ENCODE peak calls at places on chromosome 1, in eight cellular contexts. One of them, this sample, is unnamed.

GRCh38 chr1:173353346-173353745 is 123.8 kb upstream of the PRDX6 start:
- DNase-seq in T-helper 2 cell treated with Interferon-gamma antibody and Interleukin-4, amounts not matched to agents 5 μg/mL and 100 μg/mL, for 36 hours: no peak
- DNase-seq in occipital lobe: no peak
- DNase-seq in T-helper 17 cell: no peak
- DNase-seq in GM13976: no peak
- DNase-seq in foreskin keratinocyte: no peak
- DNase-seq in heart left ventricle: no peak
- DNase-seq in GM12865: no peak
- DNase-seq in this sample: no peak

GRCh38 chr1:211695135-211695816 is 19.9 kb upstream of the NEK2 start:
- DNase-seq in T-helper 2 cell treated with Interferon-gamma antibody and Interleukin-4, amounts not matched to agents 5 μg/mL and 100 μg/mL, for 36 hours: peak
- DNase-seq in occipital lobe: no peak
- DNase-seq in T-helper 17 cell: no peak
- DNase-seq in GM13976: peak
- DNase-seq in foreskin keratinocyte: no peak
- DNase-seq in heart left ventricle: no peak
- DNase-seq in GM12865: peak
- DNase-seq in this sample: no peak

GRCh38 chr1:155481761-155482160 is 80.8 kb downstream of the ASH1L start:
- DNase-seq in T-helper 2 cell treated with Interferon-gamma antibody and Interleukin-4, amounts not matched to agents 5 μg/mL and 100 μg/mL, for 36 hours: no peak
- DNase-seq in occipital lobe: no peak
- DNase-seq in T-helper 17 cell: no peak
- DNase-seq in GM13976: no peak
- DNase-seq in foreskin keratinocyte: no peak
- DNase-seq in heart left ventricle: no peak
- DNase-seq in GM12865: no peak
- DNase-seq in this sample: no peak

GRCh38 chr1:26291939-26292338 is 12.1 kb downstream of the SH3BGRL3 start:
- DNase-seq in T-helper 2 cell treated with Interferon-gamma antibody and Interleukin-4, amounts not matched to agents 5 μg/mL and 100 μg/mL, for 36 hours: no peak
- DNase-seq in occipital lobe: no peak
- DNase-seq in T-helper 17 cell: no peak
- DNase-seq in GM13976: no peak
- DNase-seq in foreskin keratinocyte: no peak
- DNase-seq in heart left ventricle: no peak
- DNase-seq in GM12865: no peak
- DNase-seq in this sample: no peak

GRCh38 chr1:113101588-113101987 is 28.6 kb downstream of the LRIG2 start:
- DNase-seq in T-helper 2 cell treated with Interferon-gamma antibody and Interleukin-4, amounts not matched to agents 5 μg/mL and 100 μg/mL, for 36 hours: no peak
- DNase-seq in occipital lobe: no peak
- DNase-seq in T-helper 17 cell: no peak
- DNase-seq in GM13976: no peak
- DNase-seq in foreskin keratinocyte: peak
- DNase-seq in heart left ventricle: no peak
- DNase-seq in GM12865: no peak
- DNase-seq in this sample: no peak

GRCh38 chr1:193433599-193433998 is 247.2 kb upstream of the B3GALT2 start:
- DNase-seq in T-helper 2 cell treated with Interferon-gamma antibody and Interleukin-4, amounts not matched to agents 5 μg/mL and 100 μg/mL, for 36 hours: no peak
- DNase-seq in occipital lobe: no peak
- DNase-seq in T-helper 17 cell: no peak
- DNase-seq in GM13976: no peak
- DNase-seq in foreskin keratinocyte: no peak
- DNase-seq in heart left ventricle: no peak
- DNase-seq in GM12865: no peak
- DNase-seq in this sample: no peak

GRCh38 chr1:214511639-214511998 is 39.8 kb downstream of the PTPN14 start:
- DNase-seq in T-helper 2 cell treated with Interferon-gamma antibody and Interleukin-4, amounts not matched to agents 5 μg/mL and 100 μg/mL, for 36 hours: no peak
- DNase-seq in occipital lobe: no peak
- DNase-seq in T-helper 17 cell: no peak
- DNase-seq in GM13976: no peak
- DNase-seq in foreskin keratinocyte: no peak
- DNase-seq in heart left ventricle: no peak
- DNase-seq in GM12865: no peak
- DNase-seq in this sample: no peak

GRCh38 chr1:241639653-241640148 is 468 bp downstream of the CHML start:
- DNase-seq in T-helper 2 cell treated with Interferon-gamma antibody and Interleukin-4, amounts not matched to agents 5 μg/mL and 100 μg/mL, for 36 hours: peak
- DNase-seq in occipital lobe: peak
- DNase-seq in T-helper 17 cell: no peak
- DNase-seq in GM13976: no peak
- DNase-seq in foreskin keratinocyte: peak
- DNase-seq in heart left ventricle: peak
- DNase-seq in GM12865: peak
- DNase-seq in this sample: peak

GRCh38 chr1:36134805-36135339 is 9.8 kb upstream of the COL8A2 start:
- DNase-seq in T-helper 2 cell treated with Interferon-gamma antibody and Interleukin-4, amounts not matched to agents 5 μg/mL and 100 μg/mL, for 36 hours: no peak
- DNase-seq in occipital lobe: no peak
- DNase-seq in T-helper 17 cell: no peak
- DNase-seq in GM13976: peak
- DNase-seq in foreskin keratinocyte: peak
- DNase-seq in heart left ventricle: peak
- DNase-seq in GM12865: peak
- DNase-seq in this sample: no peak

GRCh38 chr1:19205845-19206244 is 4.2 kb downstream of the UBR4 start:
- DNase-seq in T-helper 2 cell treated with Interferon-gamma antibody and Interleukin-4, amounts not matched to agents 5 μg/mL and 100 μg/mL, for 36 hours: no peak
- DNase-seq in occipital lobe: no peak
- DNase-seq in T-helper 17 cell: no peak
- DNase-seq in GM13976: no peak
- DNase-seq in foreskin keratinocyte: no peak
- DNase-seq in heart left ventricle: no peak
- DNase-seq in GM12865: no peak
- DNase-seq in this sample: no peak

GRCh38 chr1:154329152-154329521 is 3.8 kb downstream of the ATP8B2 start:
- DNase-seq in T-helper 2 cell treated with Interferon-gamma antibody and Interleukin-4, amounts not matched to agents 5 μg/mL and 100 μg/mL, for 36 hours: no peak
- DNase-seq in occipital lobe: no peak
- DNase-seq in T-helper 17 cell: no peak
- DNase-seq in GM13976: no peak
- DNase-seq in foreskin keratinocyte: no peak
- DNase-seq in heart left ventricle: no peak
- DNase-seq in GM12865: no peak
- DNase-seq in this sample: no peak

GRCh38 chr1:32540589-32540988 is 1.4 kb downstream of the ZBTB8A start:
- DNase-seq in T-helper 2 cell treated with Interferon-gamma antibody and Interleukin-4, amounts not matched to agents 5 μg/mL and 100 μg/mL, for 36 hours: no peak
- DNase-seq in occipital lobe: no peak
- DNase-seq in T-helper 17 cell: no peak
- DNase-seq in GM13976: no peak
- DNase-seq in foreskin keratinocyte: no peak
- DNase-seq in heart left ventricle: no peak
- DNase-seq in GM12865: no peak
- DNase-seq in this sample: no peak

GRCh38 chr1:50289495-50289894 is 133.7 kb downstream of the DMRTA2 start:
- DNase-seq in T-helper 2 cell treated with Interferon-gamma antibody and Interleukin-4, amounts not matched to agents 5 μg/mL and 100 μg/mL, for 36 hours: no peak
- DNase-seq in occipital lobe: no peak
- DNase-seq in T-helper 17 cell: no peak
- DNase-seq in GM13976: no peak
- DNase-seq in foreskin keratinocyte: no peak
- DNase-seq in heart left ventricle: no peak
- DNase-seq in GM12865: no peak
- DNase-seq in this sample: no peak

GRCh38 chr1:56077223-56077622 is 502.1 kb downstream of the PLPP3 start:
- DNase-seq in T-helper 2 cell treated with Interferon-gamma antibody and Interleukin-4, amounts not matched to agents 5 μg/mL and 100 μg/mL, for 36 hours: no peak
- DNase-seq in occipital lobe: no peak
- DNase-seq in T-helper 17 cell: no peak
- DNase-seq in GM13976: no peak
- DNase-seq in foreskin keratinocyte: no peak
- DNase-seq in heart left ventricle: no peak
- DNase-seq in GM12865: no peak
- DNase-seq in this sample: no peak

GRCh38 chr1:50110656-50111055 is 1.9 kb downstream of the ELAVL4 start:
- DNase-seq in T-helper 2 cell treated with Interferon-gamma antibody and Interleukin-4, amounts not matched to agents 5 μg/mL and 100 μg/mL, for 36 hours: no peak
- DNase-seq in occipital lobe: no peak
- DNase-seq in T-helper 17 cell: no peak
- DNase-seq in GM13976: no peak
- DNase-seq in foreskin keratinocyte: no peak
- DNase-seq in heart left ventricle: no peak
- DNase-seq in GM12865: no peak
- DNase-seq in this sample: no peak

GRCh38 chr1:42176902-42177519 is 12.5 kb upstream of the GUCA2A start:
- DNase-seq in T-helper 2 cell treated with Interferon-gamma antibody and Interleukin-4, amounts not matched to agents 5 μg/mL and 100 μg/mL, for 36 hours: no peak
- DNase-seq in occipital lobe: no peak
- DNase-seq in T-helper 17 cell: no peak
- DNase-seq in GM13976: peak
- DNase-seq in foreskin keratinocyte: peak
- DNase-seq in heart left ventricle: no peak
- DNase-seq in GM12865: peak
- DNase-seq in this sample: no peak

GRCh38 chr1:26373281-26373680 is 731 bp upstream of the ZNF683 start:
- DNase-seq in T-helper 2 cell treated with Interferon-gamma antibody and Interleukin-4, amounts not matched to agents 5 μg/mL and 100 μg/mL, for 36 hours: no peak
- DNase-seq in occipital lobe: no peak
- DNase-seq in T-helper 17 cell: no peak
- DNase-seq in GM13976: no peak
- DNase-seq in foreskin keratinocyte: no peak
- DNase-seq in heart left ventricle: no peak
- DNase-seq in GM12865: no peak
- DNase-seq in this sample: peak

GRCh38 chr1:55437692-55438091 is 222.5 kb upstream of the USP24 start:
- DNase-seq in T-helper 2 cell treated with Interferon-gamma antibody and Interleukin-4, amounts not matched to agents 5 μg/mL and 100 μg/mL, for 36 hours: no peak
- DNase-seq in occipital lobe: no peak
- DNase-seq in T-helper 17 cell: no peak
- DNase-seq in GM13976: no peak
- DNase-seq in foreskin keratinocyte: no peak
- DNase-seq in heart left ventricle: no peak
- DNase-seq in GM12865: no peak
- DNase-seq in this sample: no peak

GRCh38 chr1:184890539-184890973 is 83.8 kb downstream of the NIBAN1 start:
- DNase-seq in T-helper 2 cell treated with Interferon-gamma antibody and Interleukin-4, amounts not matched to agents 5 μg/mL and 100 μg/mL, for 36 hours: peak
- DNase-seq in occipital lobe: no peak
- DNase-seq in T-helper 17 cell: peak
- DNase-seq in GM13976: no peak
- DNase-seq in foreskin keratinocyte: no peak
- DNase-seq in heart left ventricle: peak
- DNase-seq in GM12865: peak
- DNase-seq in this sample: peak

GRCh38 chr1:230155021-230155420 is 88.0 kb downstream of the GALNT2 start:
- DNase-seq in T-helper 2 cell treated with Interferon-gamma antibody and Interleukin-4, amounts not matched to agents 5 μg/mL and 100 μg/mL, for 36 hours: no peak
- DNase-seq in occipital lobe: no peak
- DNase-seq in T-helper 17 cell: no peak
- DNase-seq in GM13976: no peak
- DNase-seq in foreskin keratinocyte: no peak
- DNase-seq in heart left ventricle: no peak
- DNase-seq in GM12865: no peak
- DNase-seq in this sample: no peak

GRCh38 chr1:105483436-105483835 is 1573.0 kb upstream of the PRMT6 start:
- DNase-seq in T-helper 2 cell treated with Interferon-gamma antibody and Interleukin-4, amounts not matched to agents 5 μg/mL and 100 μg/mL, for 36 hours: no peak
- DNase-seq in occipital lobe: no peak
- DNase-seq in T-helper 17 cell: no peak
- DNase-seq in GM13976: no peak
- DNase-seq in foreskin keratinocyte: no peak
- DNase-seq in heart left ventricle: no peak
- DNase-seq in GM12865: no peak
- DNase-seq in this sample: no peak

GRCh38 chr1:184472117-184472516 is 85.3 kb downstream of the C1orf21 start:
- DNase-seq in T-helper 2 cell treated with Interferon-gamma antibody and Interleukin-4, amounts not matched to agents 5 μg/mL and 100 μg/mL, for 36 hours: no peak
- DNase-seq in occipital lobe: no peak
- DNase-seq in T-helper 17 cell: no peak
- DNase-seq in GM13976: no peak
- DNase-seq in foreskin keratinocyte: no peak
- DNase-seq in heart left ventricle: no peak
- DNase-seq in GM12865: no peak
- DNase-seq in this sample: no peak

GRCh38 chr1:12407050-12407961 is 177.5 kb downstream of the VPS13D start:
- DNase-seq in T-helper 2 cell treated with Interferon-gamma antibody and Interleukin-4, amounts not matched to agents 5 μg/mL and 100 μg/mL, for 36 hours: peak
- DNase-seq in occipital lobe: no peak
- DNase-seq in T-helper 17 cell: no peak
- DNase-seq in GM13976: peak
- DNase-seq in foreskin keratinocyte: no peak
- DNase-seq in heart left ventricle: no peak
- DNase-seq in GM12865: peak
- DNase-seq in this sample: no peak

GRCh38 chr1:2547210-2548067 is 8.7 kb upstream of the TNFRSF14 start:
- DNase-seq in T-helper 2 cell treated with Interferon-gamma antibody and Interleukin-4, amounts not matched to agents 5 μg/mL and 100 μg/mL, for 36 hours: peak
- DNase-seq in occipital lobe: no peak
- DNase-seq in T-helper 17 cell: no peak
- DNase-seq in GM13976: peak
- DNase-seq in foreskin keratinocyte: no peak
- DNase-seq in heart left ventricle: no peak
- DNase-seq in GM12865: peak
- DNase-seq in this sample: no peak

GRCh38 chr1:206464456-206464964 is 5.8 kb upstream of the IKBKE start:
- DNase-seq in T-helper 2 cell treated with Interferon-gamma antibody and Interleukin-4, amounts not matched to agents 5 μg/mL and 100 μg/mL, for 36 hours: no peak
- DNase-seq in occipital lobe: no peak
- DNase-seq in T-helper 17 cell: no peak
- DNase-seq in GM13976: no peak
- DNase-seq in foreskin keratinocyte: no peak
- DNase-seq in heart left ventricle: no peak
- DNase-seq in GM12865: peak
- DNase-seq in this sample: no peak

GRCh38 chr1:83693409-83694126 is 305.4 kb downstream of the TTLL7 start:
- DNase-seq in T-helper 2 cell treated with Interferon-gamma antibody and Interleukin-4, amounts not matched to agents 5 μg/mL and 100 μg/mL, for 36 hours: no peak
- DNase-seq in occipital lobe: no peak
- DNase-seq in T-helper 17 cell: no peak
- DNase-seq in GM13976: no peak
- DNase-seq in foreskin keratinocyte: no peak
- DNase-seq in heart left ventricle: no peak
- DNase-seq in GM12865: no peak
- DNase-seq in this sample: no peak

GRCh38 chr1:54818461-54819194 is 17.5 kb upstream of the TTC22 start:
- DNase-seq in T-helper 2 cell treated with Interferon-gamma antibody and Interleukin-4, amounts not matched to agents 5 μg/mL and 100 μg/mL, for 36 hours: no peak
- DNase-seq in occipital lobe: no peak
- DNase-seq in T-helper 17 cell: no peak
- DNase-seq in GM13976: no peak
- DNase-seq in foreskin keratinocyte: no peak
- DNase-seq in heart left ventricle: no peak
- DNase-seq in GM12865: no peak
- DNase-seq in this sample: no peak

GRCh38 chr1:1918901-1919303 is at the start of gene TMEM52:
- DNase-seq in T-helper 2 cell treated with Interferon-gamma antibody and Interleukin-4, amounts not matched to agents 5 μg/mL and 100 μg/mL, for 36 hours: no peak
- DNase-seq in occipital lobe: no peak
- DNase-seq in T-helper 17 cell: peak
- DNase-seq in GM13976: no peak
- DNase-seq in foreskin keratinocyte: no peak
- DNase-seq in heart left ventricle: no peak
- DNase-seq in GM12865: no peak
- DNase-seq in this sample: no peak

GRCh38 chr1:216535751-216536150 is 112.5 kb upstream of the USH2A start:
- DNase-seq in T-helper 2 cell treated with Interferon-gamma antibody and Interleukin-4, amounts not matched to agents 5 μg/mL and 100 μg/mL, for 36 hours: no peak
- DNase-seq in occipital lobe: no peak
- DNase-seq in T-helper 17 cell: no peak
- DNase-seq in GM13976: no peak
- DNase-seq in foreskin keratinocyte: no peak
- DNase-seq in heart left ventricle: no peak
- DNase-seq in GM12865: no peak
- DNase-seq in this sample: no peak

GRCh38 chr1:218735436-218735835 is 390.3 kb downstream of the TGFB2 start:
- DNase-seq in T-helper 2 cell treated with Interferon-gamma antibody and Interleukin-4, amounts not matched to agents 5 μg/mL and 100 μg/mL, for 36 hours: no peak
- DNase-seq in occipital lobe: no peak
- DNase-seq in T-helper 17 cell: no peak
- DNase-seq in GM13976: no peak
- DNase-seq in foreskin keratinocyte: no peak
- DNase-seq in heart left ventricle: no peak
- DNase-seq in GM12865: no peak
- DNase-seq in this sample: no peak

GRCh38 chr1:91844862-91845528 is 41.0 kb downstream of the TGFBR3 start:
- DNase-seq in T-helper 2 cell treated with Interferon-gamma antibody and Interleukin-4, amounts not matched to agents 5 μg/mL and 100 μg/mL, for 36 hours: no peak
- DNase-seq in occipital lobe: no peak
- DNase-seq in T-helper 17 cell: no peak
- DNase-seq in GM13976: no peak
- DNase-seq in foreskin keratinocyte: peak
- DNase-seq in heart left ventricle: peak
- DNase-seq in GM12865: no peak
- DNase-seq in this sample: no peak

GRCh38 chr1:233505130-233505529 is 108.8 kb upstream of the KCNK1 start:
- DNase-seq in T-helper 2 cell treated with Interferon-gamma antibody and Interleukin-4, amounts not matched to agents 5 μg/mL and 100 μg/mL, for 36 hours: no peak
- DNase-seq in occipital lobe: no peak
- DNase-seq in T-helper 17 cell: no peak
- DNase-seq in GM13976: no peak
- DNase-seq in foreskin keratinocyte: no peak
- DNase-seq in heart left ventricle: no peak
- DNase-seq in GM12865: peak
- DNase-seq in this sample: no peak

GRCh38 chr1:236140705-236141446 is 1.5 kb upstream of the GPR137B start:
- DNase-seq in T-helper 2 cell treated with Interferon-gamma antibody and Interleukin-4, amounts not matched to agents 5 μg/mL and 100 μg/mL, for 36 hours: no peak
- DNase-seq in occipital lobe: no peak
- DNase-seq in T-helper 17 cell: no peak
- DNase-seq in GM13976: no peak
- DNase-seq in foreskin keratinocyte: peak
- DNase-seq in heart left ventricle: no peak
- DNase-seq in GM12865: no peak
- DNase-seq in this sample: no peak

This sample was measured in effector memory CD4-positive, alpha-beta T cell.